ENCODE peak calls at places on chromosomes 5 and 9, in four cellular contexts. One of them, this sample, is unnamed.

GRCh38 chr9:28134577-28134976 is 561.3 kb upstream of the C9orf72 start:
- DNase-seq in WERI-Rb-1: no peak
- DNase-seq in IMR-90: no peak
- DNase-seq in adrenal gland: no peak
- DNase-seq in this sample: no peak

GRCh38 chr9:35490155-35490909 is 421 bp downstream of the RUSC2 start:
- DNase-seq in WERI-Rb-1: peak
- DNase-seq in IMR-90: no peak
- DNase-seq in adrenal gland: peak
- DNase-seq in this sample: no peak

GRCh38 chr5:172503925-172504730 is 49.8 kb upstream of the SH3PXD2B start:
- DNase-seq in WERI-Rb-1: peak
- DNase-seq in IMR-90: no peak
- DNase-seq in adrenal gland: peak
- DNase-seq in this sample: peak

GRCh38 chr9:126420643-126421564 is 94.3 kb downstream of the MVB12B start:
- DNase-seq in WERI-Rb-1: peak
- DNase-seq in IMR-90: peak
- DNase-seq in adrenal gland: peak
- DNase-seq in this sample: no peak

GRCh38 chr9:117718085-117718484 is 13.9 kb downstream of the TLR4 start:
- DNase-seq in WERI-Rb-1: no peak
- DNase-seq in IMR-90: no peak
- DNase-seq in adrenal gland: no peak
- DNase-seq in this sample: peak

GRCh38 chr9:120396418-120396817 is 183.5 kb downstream of the CDK5RAP2 start:
- DNase-seq in WERI-Rb-1: no peak
- DNase-seq in IMR-90: no peak
- DNase-seq in adrenal gland: no peak
- DNase-seq in this sample: no peak

GRCh38 chr5:165805756-165806155 is 2300.3 kb downstream of the MAT2B start:
- DNase-seq in WERI-Rb-1: peak
- DNase-seq in IMR-90: no peak
- DNase-seq in adrenal gland: no peak
- DNase-seq in this sample: no peak

GRCh38 chr9:123375725-123376132 is 19.7 kb downstream of the CRB2 start:
- DNase-seq in WERI-Rb-1: peak
- DNase-seq in IMR-90: no peak
- DNase-seq in adrenal gland: no peak
- DNase-seq in this sample: peak

GRCh38 chr9:14211564-14211963 is 102.4 kb downstream of the NFIB start:
- DNase-seq in WERI-Rb-1: no peak
- DNase-seq in IMR-90: no peak
- DNase-seq in adrenal gland: no peak
- DNase-seq in this sample: no peak

GRCh38 chr5:157384971-157385709 is 74.9 kb upstream of the NIPAL4 start:
- DNase-seq in WERI-Rb-1: no peak
- DNase-seq in IMR-90: peak
- DNase-seq in adrenal gland: peak
- DNase-seq in this sample: peak

GRCh38 chr5:13860176-13860575 is 84.3 kb downstream of the DNAH5 start:
- DNase-seq in WERI-Rb-1: no peak
- DNase-seq in IMR-90: no peak
- DNase-seq in adrenal gland: no peak
- DNase-seq in this sample: no peak

GRCh38 chr5:9126490-9126889 is 419.4 kb downstream of the SEMA5A start:
- DNase-seq in WERI-Rb-1: no peak
- DNase-seq in IMR-90: no peak
- DNase-seq in adrenal gland: no peak
- DNase-seq in this sample: no peak

GRCh38 chr9:16312116-16312515 is 558.4 kb downstream of the BNC2 start:
- DNase-seq in WERI-Rb-1: no peak
- DNase-seq in IMR-90: no peak
- DNase-seq in adrenal gland: no peak
- DNase-seq in this sample: peak

GRCh38 chr9:119026120-119026519 is 343.1 kb downstream of the BRINP1 start:
- DNase-seq in WERI-Rb-1: peak
- DNase-seq in IMR-90: no peak
- DNase-seq in adrenal gland: peak
- DNase-seq in this sample: peak

DNA sequence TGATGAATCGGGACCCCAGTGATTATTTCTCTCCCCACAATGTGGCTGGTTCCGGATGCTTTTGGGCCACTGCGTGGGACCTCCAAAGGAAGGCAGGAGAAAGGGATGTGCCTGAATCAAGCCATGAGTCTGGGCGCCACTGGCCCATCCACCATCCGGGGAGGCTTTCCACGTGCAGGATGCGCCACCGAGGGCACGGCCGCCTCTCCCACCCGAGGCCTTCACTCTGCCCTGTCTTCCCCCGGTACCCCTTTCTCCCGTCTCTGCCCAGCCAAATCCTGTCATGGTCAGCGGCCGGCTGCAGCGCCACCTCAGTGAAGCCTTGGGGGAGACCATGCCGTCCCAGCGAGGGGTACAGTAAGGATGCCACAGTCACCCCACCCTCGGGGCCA is 43.9 kb upstream of the GRHPR start:
- DNase-seq in WERI-Rb-1: no peak
- DNase-seq in IMR-90: no peak
- DNase-seq in adrenal gland: no peak
- DNase-seq in this sample: no peak
- H3K4me3 ChIP-seq in WERI-Rb-1: no peak
- H3K4me3 ChIP-seq in IMR-90: no peak
- H3K4me3 ChIP-seq in adrenal gland: no peak
- H3K4me3 ChIP-seq in this sample: no peak

DNA sequence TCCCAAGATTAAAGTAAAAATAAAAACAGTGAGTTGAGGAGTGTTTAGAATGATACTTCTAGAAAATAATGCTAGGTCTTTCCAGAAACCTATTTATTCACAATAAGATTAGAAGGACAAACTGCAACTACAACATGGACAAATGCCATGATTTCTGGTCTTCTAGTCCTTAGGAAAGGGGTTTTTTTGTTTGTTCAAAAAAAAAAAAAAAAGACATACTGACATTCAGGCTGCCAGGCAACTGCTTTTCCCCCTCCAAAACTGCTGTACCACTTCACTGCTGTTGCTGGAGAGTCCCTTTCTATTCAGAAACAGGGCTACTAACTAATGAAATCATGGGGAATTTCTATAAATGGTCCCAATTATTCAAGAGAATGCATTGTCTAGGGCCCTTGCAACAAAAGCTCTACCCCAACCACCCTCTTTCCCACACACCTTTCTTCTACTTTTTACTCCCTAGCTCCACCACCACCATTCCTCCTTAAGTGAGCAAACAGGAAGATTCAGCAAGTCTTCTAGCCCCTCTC is 14.0 kb downstream of the ZNF608 start:
- DNase-seq in WERI-Rb-1: no peak
- DNase-seq in IMR-90: no peak
- DNase-seq in adrenal gland: no peak
- DNase-seq in this sample: no peak
- H3K4me3 ChIP-seq in WERI-Rb-1: no peak
- H3K4me3 ChIP-seq in IMR-90: no peak
- H3K4me3 ChIP-seq in adrenal gland: no peak
- H3K4me3 ChIP-seq in this sample: no peak

GRCh38 chr9:78023003-78023741 is 8.4 kb downstream of the GNAQ start:
- DNase-seq in WERI-Rb-1: no peak
- DNase-seq in IMR-90: peak
- DNase-seq in adrenal gland: no peak
- DNase-seq in this sample: peak

GRCh38 chr9:78021692-78022091 is 9.9 kb downstream of the GNAQ start:
- DNase-seq in WERI-Rb-1: no peak
- DNase-seq in IMR-90: no peak
- DNase-seq in adrenal gland: no peak
- DNase-seq in this sample: peak

GRCh38 chr9:78026416-78026815 is 5.2 kb downstream of the GNAQ start:
- DNase-seq in WERI-Rb-1: no peak
- DNase-seq in IMR-90: no peak
- DNase-seq in adrenal gland: no peak
- DNase-seq in this sample: no peak

GRCh38 chr9:78026947-78027346 is 4.7 kb downstream of the GNAQ start:
- DNase-seq in WERI-Rb-1: no peak
- DNase-seq in IMR-90: peak
- DNase-seq in adrenal gland: no peak
- DNase-seq in this sample: peak

GRCh38 chr9:78025186-78025585 is 6.4 kb downstream of the GNAQ start:
- DNase-seq in WERI-Rb-1: no peak
- DNase-seq in IMR-90: no peak
- DNase-seq in adrenal gland: no peak
- DNase-seq in this sample: no peak
- H3K4me3 ChIP-seq in WERI-Rb-1: no peak
- H3K4me3 ChIP-seq in IMR-90: no peak
- H3K4me3 ChIP-seq in adrenal gland: no peak
- H3K4me3 ChIP-seq in this sample: no peak

GRCh38 chr9:37406603-37407401 is 15.7 kb upstream of the GRHPR start:
- DNase-seq in WERI-Rb-1: no peak
- DNase-seq in IMR-90: no peak
- DNase-seq in adrenal gland: no peak
- DNase-seq in this sample: no peak
- H3K4me3 ChIP-seq in WERI-Rb-1: no peak
- H3K4me3 ChIP-seq in IMR-90: no peak
- H3K4me3 ChIP-seq in adrenal gland: no peak
- H3K4me3 ChIP-seq in this sample: no peak

GRCh38 chr9:91948061-91948422 is 2.0 kb downstream of the ROR2 start:
- DNase-seq in WERI-Rb-1: peak
- DNase-seq in IMR-90: peak
- DNase-seq in adrenal gland: no peak
- DNase-seq in this sample: peak
- H3K4me3 ChIP-seq in WERI-Rb-1: peak
- H3K4me3 ChIP-seq in IMR-90: peak
- H3K4me3 ChIP-seq in adrenal gland: no peak
- H3K4me3 ChIP-seq in this sample: peak

DNA sequence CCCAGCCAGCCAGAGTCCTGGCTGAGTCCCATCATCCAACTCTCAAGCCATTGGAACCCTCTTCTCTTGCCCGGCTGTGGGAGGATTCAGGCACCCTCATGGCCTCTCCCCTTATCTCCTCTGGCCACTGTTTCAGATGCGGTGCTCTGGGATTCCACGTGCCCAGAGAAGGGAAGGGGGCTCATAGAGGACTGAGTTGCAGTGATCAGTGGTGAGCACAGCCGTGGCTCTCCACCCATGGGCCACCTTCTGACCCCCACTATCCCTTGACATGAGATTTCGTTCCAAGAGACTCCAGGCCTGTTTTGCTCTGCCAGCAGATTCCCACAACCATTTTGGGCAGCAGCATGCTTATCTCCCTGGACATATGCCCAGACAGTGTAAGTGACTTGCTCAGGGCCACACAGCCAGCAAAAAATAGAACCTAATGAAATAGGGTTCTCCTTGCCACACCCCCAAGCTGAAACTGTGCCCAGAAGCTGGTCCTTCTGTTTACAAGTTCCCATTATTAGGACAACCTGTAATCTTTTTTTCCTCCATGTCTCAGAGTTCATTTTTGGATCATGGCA is 2.7 kb downstream of the GPX3 start:
- DNase-seq in WERI-Rb-1: no peak
- DNase-seq in IMR-90: peak
- DNase-seq in adrenal gland: peak
- DNase-seq in this sample: peak
- H3K4me3 ChIP-seq in WERI-Rb-1: no peak
- H3K4me3 ChIP-seq in IMR-90: no peak
- H3K4me3 ChIP-seq in adrenal gland: no peak
- H3K4me3 ChIP-seq in this sample: no peak

This sample was measured in fibroblast of the aortic adventitia.